ENCODE peak calls at places on chromosomes 4 and X, in seven cellular contexts. One of them, this sample, is unnamed.

GRCh38 chr4:152220201-152220666 is 315.7 kb downstream of the FBXW7 start:
- DNase-seq in CD4-positive, alpha-beta T cell: no peak
- DNase-seq in cardiac fibroblast: no peak
- DNase-seq in endothelial cell: no peak
- DNase-seq in fibroblast of lung: peak
- DNase-seq in MM.1S: no peak
- DNase-seq in type B pancreatic cell: no peak
- DNase-seq in this sample: peak

GRCh38 chr4:34814266-34814665 is 1430.0 kb downstream of the ARAP2 start:
- DNase-seq in CD4-positive, alpha-beta T cell: no peak
- DNase-seq in cardiac fibroblast: no peak
- DNase-seq in endothelial cell: no peak
- DNase-seq in fibroblast of lung: peak
- DNase-seq in MM.1S: no peak
- DNase-seq in type B pancreatic cell: no peak
- DNase-seq in this sample: peak

GRCh38 chrX:26253526-26253925 is 37.6 kb downstream of the MAGEB5 start:
- DNase-seq in CD4-positive, alpha-beta T cell: no peak
- DNase-seq in cardiac fibroblast: no peak
- DNase-seq in endothelial cell: no peak
- DNase-seq in fibroblast of lung: no peak
- DNase-seq in MM.1S: no peak
- DNase-seq in type B pancreatic cell: no peak
- DNase-seq in this sample: no peak

GRCh38 chr4:77193511-77194236 is 36.7 kb downstream of the CCNG2 start:
- DNase-seq in CD4-positive, alpha-beta T cell: peak
- DNase-seq in cardiac fibroblast: no peak
- DNase-seq in endothelial cell: no peak
- DNase-seq in fibroblast of lung: no peak
- DNase-seq in MM.1S: peak
- DNase-seq in type B pancreatic cell: no peak
- DNase-seq in this sample: no peak

GRCh38 chr4:149370002-149370401 is 445.6 kb downstream of the IQCM start:
- DNase-seq in CD4-positive, alpha-beta T cell: no peak
- DNase-seq in cardiac fibroblast: no peak
- DNase-seq in endothelial cell: no peak
- DNase-seq in fibroblast of lung: peak
- DNase-seq in MM.1S: no peak
- DNase-seq in type B pancreatic cell: no peak
- DNase-seq in this sample: no peak

GRCh38 chr4:33060873-33061542 is 2340.8 kb downstream of the PCDH7 start:
- DNase-seq in CD4-positive, alpha-beta T cell: no peak
- DNase-seq in cardiac fibroblast: peak
- DNase-seq in endothelial cell: peak
- DNase-seq in fibroblast of lung: peak
- DNase-seq in MM.1S: peak
- DNase-seq in type B pancreatic cell: peak
- DNase-seq in this sample: peak

GRCh38 chr4:122783301-122784215 is 43.1 kb upstream of the FGF2 start:
- DNase-seq in CD4-positive, alpha-beta T cell: no peak
- DNase-seq in cardiac fibroblast: peak
- DNase-seq in endothelial cell: peak
- DNase-seq in fibroblast of lung: peak
- DNase-seq in MM.1S: no peak
- DNase-seq in type B pancreatic cell: no peak
- DNase-seq in this sample: peak

GRCh38 chrX:103398321-103398937 is 22.1 kb downstream of the BEX3 start:
- DNase-seq in CD4-positive, alpha-beta T cell: no peak
- DNase-seq in cardiac fibroblast: peak
- DNase-seq in endothelial cell: no peak
- DNase-seq in fibroblast of lung: peak
- DNase-seq in MM.1S: no peak
- DNase-seq in type B pancreatic cell: no peak
- DNase-seq in this sample: peak

GRCh38 chrX:152220612-152221011 is 82.2 kb upstream of the MAGEA10 start:
- DNase-seq in CD4-positive, alpha-beta T cell: no peak
- DNase-seq in cardiac fibroblast: no peak
- DNase-seq in endothelial cell: no peak
- DNase-seq in fibroblast of lung: peak
- DNase-seq in MM.1S: no peak
- DNase-seq in type B pancreatic cell: no peak
- DNase-seq in this sample: peak

GRCh38 chrX:107571296-107571998 is 56.9 kb upstream of the PRPS1 start:
- DNase-seq in CD4-positive, alpha-beta T cell: no peak
- DNase-seq in cardiac fibroblast: peak
- DNase-seq in endothelial cell: no peak
- DNase-seq in fibroblast of lung: peak
- DNase-seq in MM.1S: no peak
- DNase-seq in type B pancreatic cell: no peak
- DNase-seq in this sample: peak

GRCh38 chr4:104727643-104728042 is 232.9 kb upstream of the CXXC4 start:
- DNase-seq in CD4-positive, alpha-beta T cell: no peak
- DNase-seq in cardiac fibroblast: no peak
- DNase-seq in endothelial cell: no peak
- DNase-seq in fibroblast of lung: no peak
- DNase-seq in MM.1S: no peak
- DNase-seq in type B pancreatic cell: no peak
- DNase-seq in this sample: no peak

GRCh38 chr4:169902658-169903345 is 123.4 kb downstream of the MFAP3L start:
- DNase-seq in CD4-positive, alpha-beta T cell: no peak
- DNase-seq in cardiac fibroblast: no peak
- DNase-seq in endothelial cell: no peak
- DNase-seq in fibroblast of lung: no peak
- DNase-seq in MM.1S: no peak
- DNase-seq in type B pancreatic cell: no peak
- DNase-seq in this sample: no peak

GRCh38 chrX:119374736-119375135 is 24.4 kb upstream of the SLC25A43 start:
- DNase-seq in CD4-positive, alpha-beta T cell: no peak
- DNase-seq in cardiac fibroblast: no peak
- DNase-seq in endothelial cell: no peak
- DNase-seq in fibroblast of lung: peak
- DNase-seq in MM.1S: no peak
- DNase-seq in type B pancreatic cell: no peak
- DNase-seq in this sample: peak

GRCh38 chr4:189124149-189124758 is 816.4 kb upstream of the FRG1 start:
- DNase-seq in CD4-positive, alpha-beta T cell: no peak
- DNase-seq in cardiac fibroblast: peak
- DNase-seq in endothelial cell: peak
- DNase-seq in fibroblast of lung: peak
- DNase-seq in MM.1S: peak
- DNase-seq in type B pancreatic cell: no peak
- DNase-seq in this sample: peak

GRCh38 chr4:84159767-84160166 is 339.3 kb downstream of the NKX6-1 start:
- DNase-seq in CD4-positive, alpha-beta T cell: no peak
- DNase-seq in cardiac fibroblast: no peak
- DNase-seq in endothelial cell: peak
- DNase-seq in fibroblast of lung: peak
- DNase-seq in MM.1S: no peak
- DNase-seq in type B pancreatic cell: no peak
- DNase-seq in this sample: peak

GRCh38 chrX:9707306-9708015 is 58.2 kb downstream of the GPR143 start:
- DNase-seq in CD4-positive, alpha-beta T cell: no peak
- DNase-seq in cardiac fibroblast: no peak
- DNase-seq in endothelial cell: no peak
- DNase-seq in fibroblast of lung: no peak
- DNase-seq in MM.1S: no peak
- DNase-seq in type B pancreatic cell: no peak
- DNase-seq in this sample: no peak
- TF ChIP-seq CTCF in CD4-positive, alpha-beta T cell: no peak
- TF ChIP-seq CTCF in cardiac fibroblast: no peak
- TF ChIP-seq CTCF in endothelial cell: no peak
- TF ChIP-seq CTCF in fibroblast of lung: no peak
- TF ChIP-seq CTCF in MM.1S: no peak
- TF ChIP-seq CTCF in type B pancreatic cell: no peak
- TF ChIP-seq CTCF in this sample: no peak

GRCh38 chrX:70171636-70172035 is 5.6 kb upstream of the DGAT2L6 start:
- DNase-seq in CD4-positive, alpha-beta T cell: no peak
- DNase-seq in cardiac fibroblast: no peak
- DNase-seq in endothelial cell: no peak
- DNase-seq in fibroblast of lung: peak
- DNase-seq in MM.1S: no peak
- DNase-seq in type B pancreatic cell: no peak
- DNase-seq in this sample: peak

GRCh38 chrX:70172226-70172625 is 5.1 kb upstream of the DGAT2L6 start:
- DNase-seq in CD4-positive, alpha-beta T cell: no peak
- DNase-seq in cardiac fibroblast: no peak
- DNase-seq in endothelial cell: no peak
- DNase-seq in fibroblast of lung: peak
- DNase-seq in MM.1S: no peak
- DNase-seq in type B pancreatic cell: no peak
- DNase-seq in this sample: peak

GRCh38 chrX:70169281-70169680 is 8.0 kb upstream of the DGAT2L6 start:
- DNase-seq in CD4-positive, alpha-beta T cell: no peak
- DNase-seq in cardiac fibroblast: no peak
- DNase-seq in endothelial cell: no peak
- DNase-seq in fibroblast of lung: no peak
- DNase-seq in MM.1S: no peak
- DNase-seq in type B pancreatic cell: no peak
- DNase-seq in this sample: no peak

GRCh38 chrX:70168238-70169188 is 8.8 kb upstream of the DGAT2L6 start:
- DNase-seq in CD4-positive, alpha-beta T cell: no peak
- DNase-seq in cardiac fibroblast: peak
- DNase-seq in endothelial cell: peak
- DNase-seq in fibroblast of lung: peak
- DNase-seq in MM.1S: no peak
- DNase-seq in type B pancreatic cell: no peak
- DNase-seq in this sample: peak

DNA sequence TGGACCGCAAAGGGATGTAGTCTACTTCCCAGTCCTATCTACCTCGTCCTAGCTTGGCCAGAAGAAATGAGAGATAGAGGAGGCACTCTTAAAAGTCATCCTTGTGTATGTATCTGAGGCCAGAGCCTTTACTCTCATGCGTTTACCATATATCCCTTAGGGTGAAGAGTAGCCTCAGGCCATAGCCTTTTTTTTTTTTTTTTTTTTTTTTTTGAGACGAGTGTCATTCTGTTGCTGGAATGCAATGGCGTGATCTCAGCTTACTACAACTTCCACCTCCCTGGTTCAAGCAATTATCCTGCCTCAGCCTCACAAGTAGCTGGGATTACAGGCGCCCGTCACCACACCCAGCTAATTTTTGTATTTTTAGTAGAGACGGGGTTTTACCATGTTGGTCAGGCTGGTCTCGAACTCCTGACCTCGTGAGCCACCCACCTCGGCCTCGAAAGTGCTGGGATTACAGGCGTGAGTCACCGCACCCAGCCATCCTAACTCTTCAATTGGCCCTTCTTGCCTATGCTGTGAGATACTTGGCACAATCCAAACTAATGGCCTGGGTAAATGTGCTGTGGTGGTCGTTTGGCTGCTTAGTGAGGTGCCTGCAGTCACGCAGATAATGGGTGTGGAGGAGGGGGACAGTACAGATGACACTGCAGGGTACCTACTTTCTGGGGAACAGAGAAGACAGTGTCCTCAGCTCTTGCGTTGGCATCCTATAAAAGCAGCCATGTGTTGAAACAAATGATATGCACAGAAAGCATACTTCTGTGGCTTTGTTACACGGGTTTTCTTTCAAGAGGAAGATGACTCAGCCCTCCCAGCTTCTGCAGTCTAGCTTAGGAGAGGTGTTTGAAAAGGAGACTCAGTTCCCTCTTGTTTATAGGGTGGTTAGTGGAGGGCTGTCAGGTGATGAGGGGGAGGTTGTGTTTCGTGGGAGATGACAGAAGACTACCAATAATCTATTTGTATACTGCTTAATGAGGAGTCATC is 10.4 kb upstream of the DGAT2L6 start:
- DNase-seq in CD4-positive, alpha-beta T cell: no peak
- DNase-seq in cardiac fibroblast: peak
- DNase-seq in endothelial cell: no peak
- DNase-seq in fibroblast of lung: peak
- DNase-seq in MM.1S: no peak
- DNase-seq in type B pancreatic cell: no peak
- DNase-seq in this sample: peak
- TF ChIP-seq CTCF in CD4-positive, alpha-beta T cell: no peak
- TF ChIP-seq CTCF in cardiac fibroblast: no peak
- TF ChIP-seq CTCF in endothelial cell: no peak
- TF ChIP-seq CTCF in fibroblast of lung: no peak
- TF ChIP-seq CTCF in MM.1S: no peak
- TF ChIP-seq CTCF in type B pancreatic cell: no peak
- TF ChIP-seq CTCF in this sample: no peak

GRCh38 chrX:56219702-56220101 is 12.5 kb upstream of the KLF8 start:
- DNase-seq in CD4-positive, alpha-beta T cell: no peak
- DNase-seq in cardiac fibroblast: no peak
- DNase-seq in endothelial cell: no peak
- DNase-seq in fibroblast of lung: no peak
- DNase-seq in MM.1S: peak
- DNase-seq in type B pancreatic cell: no peak
- DNase-seq in this sample: peak
- TF ChIP-seq CTCF in CD4-positive, alpha-beta T cell: no peak
- TF ChIP-seq CTCF in cardiac fibroblast: no peak
- TF ChIP-seq CTCF in endothelial cell: no peak
- TF ChIP-seq CTCF in fibroblast of lung: peak
- TF ChIP-seq CTCF in MM.1S: no peak
- TF ChIP-seq CTCF in type B pancreatic cell: peak
- TF ChIP-seq CTCF in this sample: peak

DNA sequence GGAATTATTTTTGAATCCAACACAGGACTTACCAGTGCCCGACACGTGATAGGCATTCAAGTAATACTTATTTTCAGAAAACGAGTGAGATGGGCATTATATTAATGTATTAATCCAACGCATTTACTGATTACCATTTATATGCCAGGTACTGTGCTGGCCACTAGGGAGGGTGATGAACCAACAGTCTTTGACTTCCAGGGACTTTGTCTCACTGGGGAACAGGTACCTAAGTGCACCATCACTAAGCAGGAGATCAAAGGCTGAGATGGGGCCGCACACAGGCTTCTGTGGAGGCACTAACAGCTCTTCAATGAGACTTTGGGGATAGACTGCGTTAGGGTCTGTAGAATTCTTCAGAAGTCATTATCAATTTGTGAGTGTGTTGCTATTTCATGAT is 5.7 kb upstream of the TADA2B start:
- DNase-seq in CD4-positive, alpha-beta T cell: no peak
- DNase-seq in cardiac fibroblast: no peak
- DNase-seq in endothelial cell: no peak
- DNase-seq in fibroblast of lung: no peak
- DNase-seq in MM.1S: no peak
- DNase-seq in type B pancreatic cell: no peak
- DNase-seq in this sample: no peak
- TF ChIP-seq CTCF in CD4-positive, alpha-beta T cell: peak
- TF ChIP-seq CTCF in cardiac fibroblast: no peak
- TF ChIP-seq CTCF in endothelial cell: no peak
- TF ChIP-seq CTCF in fibroblast of lung: no peak
- TF ChIP-seq CTCF in MM.1S: no peak
- TF ChIP-seq CTCF in type B pancreatic cell: peak
- TF ChIP-seq CTCF in this sample: peak

GRCh38 chr4:98387345-98388017 is 126.3 kb downstream of the RAP1GDS1 start:
- DNase-seq in CD4-positive, alpha-beta T cell: no peak
- DNase-seq in cardiac fibroblast: no peak
- DNase-seq in endothelial cell: no peak
- DNase-seq in fibroblast of lung: no peak
- DNase-seq in MM.1S: no peak
- DNase-seq in type B pancreatic cell: no peak
- DNase-seq in this sample: no peak
- TF ChIP-seq CTCF in CD4-positive, alpha-beta T cell: no peak
- TF ChIP-seq CTCF in cardiac fibroblast: no peak
- TF ChIP-seq CTCF in endothelial cell: no peak
- TF ChIP-seq CTCF in fibroblast of lung: no peak
- TF ChIP-seq CTCF in MM.1S: no peak
- TF ChIP-seq CTCF in type B pancreatic cell: no peak
- TF ChIP-seq CTCF in this sample: no peak